ENCODE peak calls at places on chromosomes 1 and 21, in six cellular contexts. Z is activated T-cell treated with anti-CD3 and anti-CD28 coated beads for 1 hour; T is CD8-positive, alpha-beta T cell; X is left colon; R is T follicular helper cell; P is ecto neural progenitor cell. L is an unnamed sample.

GRCh38 chr1:234473123-234473522 is 5.9 kb downstream of the TARBP1 start:
- DNase-seq in X (no peak), P (no peak), T (no peak), Z (no peak), R (no peak), L (no peak)

GRCh38 chr21:25496825-25497482 is 110.3 kb downstream of the MRPL39 start:
- DNase-seq in X (no peak), T (no peak), P (no peak), R (no peak), Z (no peak), L (no peak)

GRCh38 chr21:42148097-42148496 is 70.8 kb upstream of the ABCG1 start:
- DNase-seq in X (no peak), Z (no peak), P (no peak), R (no peak), T (no peak), L (no peak)

GRCh38 chr1:167720965-167721616 is 691 bp upstream of the MPZL1 start:
- DNase-seq in R (no peak), P (no peak), Z (no peak), T (no peak), X (peak), L (no peak)

GRCh38 chr1:110513511-110513910 is 5.5 kb downstream of the KCNA10 start:
- DNase-seq in R (no peak), T (no peak), Z (no peak), P (no peak), X (no peak), L (no peak)

GRCh38 chr21:33403786-33404571 is 766 bp downstream of the IFNGR2 start:
- DNase-seq in Z (no peak), P (peak), X (peak), R (no peak), T (no peak), L (peak)

GRCh38 chr1:47416319-47417128 is 439 bp downstream of the FOXE3 start:
- DNase-seq in Z (no peak), T (no peak), X (no peak), R (no peak), P (peak), L (no peak)

GRCh38 chr1:54230507-54231339 is 30.8 kb downstream of the MRPL37 start:
- DNase-seq in Z (no peak), P (no peak), R (no peak), T (no peak), X (no peak), L (no peak)

GRCh38 chr1:185208626-185209170 is 51.7 kb downstream of the SWT1 start:
- DNase-seq in T (no peak), P (no peak), Z (no peak), R (no peak), X (no peak), L (no peak)

GRCh38 chr1:227317541-227318002 is 720 bp downstream of the CDC42BPA start:
- DNase-seq in Z (no peak), R (no peak), X (peak), P (peak), T (no peak), L (no peak)

GRCh38 chr1:226697608-226698544 is 41.2 kb downstream of the ITPKB start:
- DNase-seq in P (no peak), X (no peak), T (no peak), R (no peak), Z (no peak), L (no peak)

GRCh38 chr1:85623061-85623471 is 42.5 kb downstream of the CCN1 start:
- DNase-seq in P (no peak), X (no peak), T (no peak), Z (no peak), R (no peak), L (no peak)

GRCh38 chr1:100624886-100625430 is 87.0 kb downstream of the GPR88 start:
- DNase-seq in X (no peak), Z (no peak), P (no peak), T (no peak), R (no peak), L (no peak)

GRCh38 chr21:39842741-39843146 is 24.5 kb upstream of the PCP4 start:
- DNase-seq in T (no peak), R (no peak), Z (no peak), P (no peak), X (no peak), L (no peak)

GRCh38 chr1:169086603-169087455 is 19.7 kb upstream of the ATP1B1 start:
- DNase-seq in T (no peak), R (no peak), X (no peak), P (no peak), Z (no peak), L (no peak)

GRCh38 chr1:185528084-185528656 is 206.0 kb upstream of the HMCN1 start:
- DNase-seq in P (no peak), T (no peak), X (no peak), R (no peak), Z (no peak), L (no peak)

GRCh38 chr1:197614916-197615692 is 160.2 kb downstream of the DENND1B start:
- DNase-seq in T (no peak), X (no peak), P (no peak), R (no peak), Z (no peak), L (peak)

GRCh38 chr1:206685256-206685748 is 597 bp downstream of the MAPKAPK2 start:
- DNase-seq in T (peak), X (no peak), Z (no peak), P (peak), R (no peak), L (peak)

GRCh38 chr1:176696689-176697088 is 233.7 kb downstream of the PAPPA2 start:
- DNase-seq in X (no peak), P (no peak), T (no peak), R (no peak), Z (no peak), L (no peak)

GRCh38 chr1:246567258-246568235 is 1.3 kb downstream of the CNST start:
- DNase-seq in R (no peak), P (no peak), X (no peak), T (no peak), Z (no peak), L (no peak)

GRCh38 chr1:179709841-179710329 is 33.2 kb upstream of the FAM163A start:
- DNase-seq in X (no peak), Z (no peak), R (peak), P (no peak), T (no peak), L (peak)

GRCh38 chr21:45607021-45607921 is 36.3 kb upstream of the PCBP3 start:
- DNase-seq in P (no peak), X (no peak), T (no peak), Z (peak), R (peak), L (peak)

GRCh38 chr1:17276568-17276967 is 27.7 kb downstream of the PADI3 start:
- DNase-seq in P (no peak), R (no peak), X (no peak), T (no peak), Z (no peak), L (no peak)

L was measured in effector CD4-positive, alpha-beta T cell.